ENCODE peak calls at places on chromosomes 11 and 22, in eight cellular contexts. B is mucosa of descending colon; Y is AG09319; T is CD4-positive, alpha-beta T cell; S is fibroblast of pulmonary artery; N is DND-41; D is lower lobe of right lung; W is GM10248. R is an unnamed sample.

GRCh38 chr11:74288161-74288560 is 23.3 kb downstream of the P4HA3 start:
- DNase-seq in B (no peak), Y (peak), T (no peak), S (peak), N (no peak), D (no peak), W (no peak), R (peak)

GRCh38 chr11:8768625-8769333 is 86.2 kb downstream of the RPL27A start:
- DNase-seq in B (no peak), Y (peak), T (no peak), S (peak), N (no peak), D (no peak), W (no peak), R (no peak)

GRCh38 chr11:2703487-2704141 is 3.8 kb upstream of the KCNQ1OT1 start:
- DNase-seq in B (no peak), Y (no peak), T (no peak), S (peak), N (peak), D (peak), W (no peak), R (no peak)

GRCh38 chr11:35990170-35990569 is 46.3 kb downstream of the LDLRAD3 start:
- DNase-seq in B (no peak), Y (no peak), T (no peak), S (no peak), N (no peak), D (no peak), W (no peak), R (no peak)

GRCh38 chr11:78163828-78164227 is 24.4 kb upstream of the ALG8 start:
- DNase-seq in B (no peak), Y (no peak), T (no peak), S (no peak), N (no peak), D (no peak), W (no peak), R (no peak)

GRCh38 chr22:19043111-19044085 is 78.8 kb downstream of the DGCR2 start:
- DNase-seq in B (peak), Y (no peak), T (no peak), S (no peak), N (no peak), D (peak), W (no peak), R (no peak)

GRCh38 chr11:14969922-14970323 is 2.2 kb downstream of the CALCA start:
- DNase-seq in B (peak), Y (no peak), T (peak), S (peak), N (peak), D (no peak), W (no peak), R (no peak)

GRCh38 chr22:38758276-38758945 is 2.6 kb upstream of the SUN2 start:
- DNase-seq in B (no peak), Y (no peak), T (peak), S (no peak), N (peak), D (no peak), W (peak), R (no peak)

GRCh38 chr22:39946571-39947407 is 13.4 kb upstream of the TMA7B start:
- DNase-seq in B (no peak), Y (no peak), T (no peak), S (no peak), N (no peak), D (no peak), W (no peak), R (no peak)

GRCh38 chr22:47029244-47030001 is 267.0 kb downstream of the TBC1D22A start:
- DNase-seq in B (peak), Y (no peak), T (no peak), S (no peak), N (no peak), D (peak), W (no peak), R (no peak)

GRCh38 chr11:112793416-112793815 is 167.8 kb upstream of the NCAM1 start:
- DNase-seq in B (no peak), Y (no peak), T (no peak), S (no peak), N (no peak), D (no peak), W (no peak), R (no peak)

GRCh38 chr11:22432331-22433065 is 94.3 kb downstream of the SLC17A6 start:
- DNase-seq in B (no peak), Y (no peak), T (no peak), S (peak), N (no peak), D (no peak), W (peak), R (no peak)

GRCh38 chr22:45554040-45554406 is 51.3 kb downstream of the FBLN1 start:
- DNase-seq in B (no peak), Y (no peak), T (no peak), S (no peak), N (no peak), D (no peak), W (no peak), R (no peak)

GRCh38 chr11:114110948-114111347 is 51.4 kb downstream of the ZBTB16 start:
- DNase-seq in B (no peak), Y (no peak), T (no peak), S (peak), N (no peak), D (no peak), W (no peak), R (no peak)

GRCh38 chr11:117927926-117928325 is 1.3 kb downstream of the TMPRSS13 start:
- DNase-seq in B (no peak), Y (no peak), T (no peak), S (no peak), N (no peak), D (peak), W (no peak), R (no peak)

GRCh38 chr11:117930208-117930570 is 987 bp upstream of the TMPRSS13 start:
- DNase-seq in B (no peak), Y (no peak), T (no peak), S (no peak), N (no peak), D (peak), W (no peak), R (no peak)

GRCh38 chr11:117930668-117931330 is 1.6 kb upstream of the TMPRSS13 start:
- DNase-seq in B (no peak), Y (no peak), T (no peak), S (no peak), N (peak), D (peak), W (peak), R (no peak)

GRCh38 chr11:117929568-117930207 is 486 bp upstream of the TMPRSS13 start:
- DNase-seq in B (no peak), Y (no peak), T (no peak), S (no peak), N (no peak), D (peak), W (no peak), R (no peak)

GRCh38 chr11:117928818-117929567 is at the start of gene TMPRSS13:
- DNase-seq in B (peak), Y (no peak), T (no peak), S (no peak), N (peak), D (peak), W (no peak), R (no peak)
- TF ChIP-seq CTCF in B (no peak), Y (no peak), T (no peak), S (no peak), N (peak), D (peak), W (no peak), R (no peak)

DNA sequence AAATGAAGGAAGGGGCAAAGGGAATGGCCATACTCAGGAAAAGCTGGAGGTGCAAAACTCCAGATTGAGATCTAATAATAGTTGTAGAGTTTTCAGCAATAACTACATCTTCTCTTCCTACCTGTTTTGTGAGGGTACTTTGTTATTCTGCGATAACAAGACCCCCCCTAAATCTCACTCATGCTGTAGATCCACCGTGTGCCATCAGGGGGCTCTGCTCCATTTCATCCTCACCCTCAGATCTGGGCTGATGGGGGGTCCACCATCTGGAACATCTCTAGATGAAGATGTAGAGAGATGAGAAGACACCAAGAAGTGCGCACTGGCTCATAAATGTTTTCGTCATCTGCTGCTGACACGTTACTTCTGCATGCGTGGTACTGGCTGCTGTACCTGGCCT is 135.9 kb upstream of the KIRREL3 start:
- DNase-seq in B (no peak), Y (no peak), T (no peak), S (no peak), N (no peak), D (no peak), W (no peak), R (no peak)
- TF ChIP-seq CTCF in B (no peak), Y (no peak), T (no peak), S (no peak), N (peak), D (no peak), W (no peak), R (no peak)

GRCh38 chr11:47348859-47349258 is 3.6 kb downstream of the MYBPC3 start:
- DNase-seq in B (no peak), Y (no peak), T (no peak), S (peak), N (peak), D (no peak), W (no peak), R (no peak)
- TF ChIP-seq CTCF in B (no peak), Y (peak), T (no peak), S (peak), N (peak), D (no peak), W (peak), R (no peak)

GRCh38 chr11:76553554-76554476 is 109.0 kb downstream of the EMSY start:
- DNase-seq in B (no peak), Y (no peak), T (no peak), S (no peak), N (no peak), D (no peak), W (no peak), R (no peak)

GRCh38 chr11:76554767-76555166 is 109.9 kb downstream of the EMSY start:
- DNase-seq in B (peak), Y (no peak), T (no peak), S (no peak), N (no peak), D (no peak), W (no peak), R (no peak)

GRCh38 chr11:76550781-76551180 is 106.0 kb downstream of the EMSY start:
- DNase-seq in B (no peak), Y (no peak), T (no peak), S (no peak), N (no peak), D (no peak), W (no peak), R (no peak)

GRCh38 chr11:76552987-76553386 is 108.2 kb downstream of the EMSY start:
- DNase-seq in B (no peak), Y (no peak), T (no peak), S (no peak), N (no peak), D (no peak), W (no peak), R (no peak)

GRCh38 chr11:76551400-76551799 is 106.6 kb downstream of the EMSY start:
- DNase-seq in B (no peak), Y (no peak), T (no peak), S (peak), N (no peak), D (no peak), W (no peak), R (no peak)
- TF ChIP-seq CTCF in B (peak), Y (peak), T (peak), S (peak), N (no peak), D (peak), W (no peak), R (no peak)

GRCh38 chr11:20880094-20880493 is 210.7 kb downstream of the NELL1 start:
- DNase-seq in B (no peak), Y (no peak), T (no peak), S (no peak), N (no peak), D (no peak), W (no peak), R (no peak)

GRCh38 chr11:20873054-20873453 is 203.7 kb downstream of the NELL1 start:
- DNase-seq in B (no peak), Y (no peak), T (no peak), S (no peak), N (peak), D (no peak), W (peak), R (no peak)

GRCh38 chr11:20876738-20877137 is 207.4 kb downstream of the NELL1 start:
- DNase-seq in B (no peak), Y (no peak), T (no peak), S (no peak), N (no peak), D (no peak), W (no peak), R (no peak)

GRCh38 chr11:20874358-20874757 is 205.0 kb downstream of the NELL1 start:
- DNase-seq in B (no peak), Y (no peak), T (no peak), S (no peak), N (no peak), D (no peak), W (no peak), R (no peak)
- TF ChIP-seq CTCF in B (no peak), Y (no peak), T (no peak), S (no peak), N (no peak), D (no peak), W (no peak), R (no peak)

GRCh38 chr11:104772806-104773241 is 125.4 kb downstream of the CASP12 start:
- DNase-seq in B (no peak), Y (peak), T (no peak), S (peak), N (no peak), D (no peak), W (no peak), R (no peak)

GRCh38 chr11:104781037-104781436 is 117.2 kb downstream of the CASP12 start:
- DNase-seq in B (no peak), Y (no peak), T (no peak), S (no peak), N (no peak), D (no peak), W (no peak), R (no peak)

GRCh38 chr11:104774578-104774977 is 123.7 kb downstream of the CASP12 start:
- DNase-seq in B (no peak), Y (no peak), T (no peak), S (no peak), N (no peak), D (no peak), W (no peak), R (no peak)

GRCh38 chr11:104771782-104772181 is 126.5 kb downstream of the CASP12 start:
- DNase-seq in B (no peak), Y (no peak), T (no peak), S (no peak), N (no peak), D (no peak), W (no peak), R (no peak)

DNA sequence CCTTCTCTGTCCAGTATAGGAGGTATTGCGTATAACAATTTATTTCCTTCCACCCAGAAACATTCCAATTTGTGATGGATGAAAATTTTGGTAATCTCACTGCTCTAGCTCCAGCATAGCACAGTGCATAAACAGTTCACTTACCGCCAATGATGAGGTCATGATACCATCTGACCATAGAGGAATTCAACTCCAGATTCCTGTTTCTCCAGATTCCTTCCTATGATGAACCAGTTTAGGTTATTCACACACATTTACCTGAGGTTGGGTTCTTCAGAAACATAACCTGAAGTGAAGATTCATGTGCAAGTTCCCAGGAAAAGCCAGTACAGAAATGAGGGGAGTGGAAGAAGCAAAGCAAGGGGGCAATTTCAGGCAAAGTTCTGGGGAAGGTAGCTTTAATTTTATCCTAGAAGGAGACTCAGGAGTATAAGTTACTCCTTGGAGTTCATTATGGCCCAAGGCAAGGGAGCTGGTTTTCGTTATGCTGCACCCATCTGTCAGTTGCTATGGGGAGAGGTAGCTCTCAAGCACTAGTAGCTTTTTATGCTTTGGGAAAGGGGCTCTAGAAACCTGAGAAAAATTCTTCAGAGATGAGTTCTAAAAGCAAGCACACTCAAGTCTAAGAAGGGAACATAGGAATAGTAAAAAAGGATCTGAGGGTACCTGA is 121.6 kb downstream of the CASP12 start:
- DNase-seq in B (no peak), Y (no peak), T (no peak), S (no peak), N (no peak), D (no peak), W (no peak), R (no peak)
- TF ChIP-seq CTCF in B (no peak), Y (no peak), T (no peak), S (no peak), N (no peak), D (no peak), W (no peak), R (no peak)